ENCODE peak calls at places on chromosome 16, in four cellular contexts. Y is dorsolateral prefrontal cortex, B is BE2C, O is type B pancreatic cell. Q is an unnamed sample.

GRCh38 chr16:69906838-69907301 is 44.3 kb upstream of the CLEC18A start:
- DNase-seq in Y (no peak), B (no peak), O (no peak), Q (no peak)

GRCh38 chr16:82361885-82362284 is 191.9 kb upstream of the MPHOSPH6 start:
- DNase-seq in Y (no peak), B (no peak), O (no peak), Q (no peak)

GRCh38 chr16:28585674-28586073 is 11.2 kb downstream of the SULT1A2 start:
- DNase-seq in Y (no peak), B (no peak), O (no peak), Q (no peak)

GRCh38 chr16:27470567-27471431 is 68.8 kb downstream of the IL21R start:
- DNase-seq in Y (no peak), B (no peak), O (no peak), Q (no peak)

GRCh38 chr16:1614226-1615102 is 2.3 kb downstream of the CRAMP1 start:
- DNase-seq in Y (no peak), B (peak), O (no peak), Q (peak)

GRCh38 chr16:76199681-76200210 is 77.5 kb upstream of the CNTNAP4 start:
- DNase-seq in Y (no peak), B (no peak), O (no peak), Q (no peak)

GRCh38 chr16:10578474-10579316 is 1.7 kb downstream of the EMP2 start:
- DNase-seq in Y (no peak), B (no peak), O (no peak), Q (no peak)

GRCh38 chr16:84423416-84423837 is 55.1 kb downstream of the ATP2C2 start:
- DNase-seq in Y (no peak), B (no peak), O (no peak), Q (no peak)

GRCh38 chr16:65547799-65548446 is 426.1 kb upstream of the CDH11 start:
- DNase-seq in Y (no peak), B (no peak), O (no peak), Q (no peak)

GRCh38 chr16:3157229-3158013 is 22.6 kb downstream of the ZNF213 start:
- DNase-seq in Y (no peak), B (peak), O (no peak), Q (peak)

GRCh38 chr16:10965440-10966039 is 21.2 kb downstream of the CLEC16A start:
- DNase-seq in Y (no peak), B (no peak), O (no peak), Q (no peak)

GRCh38 chr16:85661131-85662035 is 27.4 kb downstream of the GINS2 start:
- DNase-seq in Y (no peak), B (no peak), O (no peak), Q (no peak)

GRCh38 chr16:4506450-4506849 is 30.3 kb downstream of the HMOX2 start:
- DNase-seq in Y (peak), B (peak), O (no peak), Q (peak)

GRCh38 chr16:80369559-80369958 is 171.2 kb upstream of the DYNLRB2 start:
- DNase-seq in Y (peak), B (no peak), O (no peak), Q (peak)

GRCh38 chr16:13171313-13171712 is 269.9 kb downstream of the SHISA9 start:
- DNase-seq in Y (no peak), B (no peak), O (no peak), Q (no peak)

GRCh38 chr16:84043486-84044107 is 1.0 kb upstream of the SLC38A8 start:
- DNase-seq in Y (no peak), B (no peak), O (no peak), Q (no peak)

DNA sequence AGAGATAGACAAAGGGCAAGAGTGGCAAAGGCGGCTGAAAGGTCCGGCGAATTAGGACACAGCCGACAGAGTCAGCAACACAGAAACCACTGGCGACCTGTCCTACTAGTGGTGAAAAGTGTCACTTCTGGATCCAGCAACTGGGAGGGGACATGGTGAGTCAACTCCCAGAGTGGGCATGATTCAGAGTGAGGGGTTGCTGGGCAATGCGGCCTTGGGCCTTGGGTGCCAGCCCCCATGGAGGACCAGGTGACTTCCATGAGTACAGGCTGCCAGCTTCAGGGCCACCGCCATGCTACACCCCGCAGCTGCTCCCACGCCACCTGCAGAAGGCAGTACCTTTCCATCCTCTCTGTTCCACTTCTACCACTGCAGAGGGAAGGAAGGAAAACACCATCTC is 110.6 kb downstream of the ZFHX3 start:
- DNase-seq in Y (no peak), B (no peak), O (no peak), Q (no peak)
- TF ChIP-seq CTCF in Y (no peak), B (no peak), O (peak), Q (no peak)

GRCh38 chr16:78097522-78097921 is 1.9 kb upstream of the WWOX start:
- DNase-seq in Y (no peak), B (no peak), O (no peak), Q (no peak)

GRCh38 chr16:78098087-78098486 is 1.4 kb upstream of the WWOX start:
- DNase-seq in Y (no peak), B (no peak), O (no peak), Q (no peak)

GRCh38 chr16:78099372-78100161 is at the start of gene WWOX:
- DNase-seq in Y (peak), B (peak), O (peak), Q (peak)

GRCh38 chr16:78100162-78100467 is 661 bp downstream of the WWOX start:
- DNase-seq in Y (no peak), B (no peak), O (no peak), Q (no peak)

GRCh38 chr16:78098544-78099371 is 696 bp upstream of the WWOX start:
- DNase-seq in Y (no peak), B (no peak), O (no peak), Q (no peak)
- TF ChIP-seq CTCF in Y (no peak), B (no peak), O (no peak), Q (no peak)

GRCh38 chr16:55543470-55543869 is 23.0 kb upstream of the CAPNS2 start:
- DNase-seq in Y (no peak), B (peak), O (no peak), Q (no peak)
- TF ChIP-seq CTCF in Y (peak), B (peak), O (peak), Q (no peak)

DNA sequence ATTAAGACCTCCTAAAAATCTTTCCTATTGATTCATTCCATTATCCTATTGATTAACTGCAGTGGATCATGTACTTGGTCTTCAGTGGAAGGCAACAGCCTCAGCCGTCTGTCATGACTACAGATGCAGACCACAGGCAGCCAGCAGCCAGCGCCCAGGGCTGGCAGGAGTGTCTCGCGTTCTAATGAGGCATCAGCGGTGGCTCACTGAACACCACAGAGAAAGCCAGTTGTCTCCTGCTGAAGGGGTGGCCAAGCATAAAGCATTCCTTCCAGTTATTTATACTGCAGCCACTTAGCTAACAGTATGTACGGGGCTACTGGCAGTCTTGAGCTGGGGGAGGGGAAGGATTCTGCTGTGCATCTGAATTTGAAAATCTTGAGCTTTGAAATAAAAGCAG is 214.3 kb downstream of the IRX3 start:
- DNase-seq in Y (no peak), B (no peak), O (no peak), Q (no peak)
- TF ChIP-seq CTCF in Y (no peak), B (no peak), O (no peak), Q (no peak)

GRCh38 chr16:66660422-66661209 is 35.9 kb downstream of the CMTM4 start:
- DNase-seq in Y (peak), B (peak), O (no peak), Q (peak)
- TF ChIP-seq CTCF in Y (peak), B (peak), O (peak), Q (no peak)

GRCh38 chr16:49281843-49282642 is 405 bp upstream of the CBLN1 start:
- DNase-seq in Y (peak), B (peak), O (peak), Q (peak)
- TF ChIP-seq CTCF in Y (peak), B (peak), O (peak), Q (peak)

DNA sequence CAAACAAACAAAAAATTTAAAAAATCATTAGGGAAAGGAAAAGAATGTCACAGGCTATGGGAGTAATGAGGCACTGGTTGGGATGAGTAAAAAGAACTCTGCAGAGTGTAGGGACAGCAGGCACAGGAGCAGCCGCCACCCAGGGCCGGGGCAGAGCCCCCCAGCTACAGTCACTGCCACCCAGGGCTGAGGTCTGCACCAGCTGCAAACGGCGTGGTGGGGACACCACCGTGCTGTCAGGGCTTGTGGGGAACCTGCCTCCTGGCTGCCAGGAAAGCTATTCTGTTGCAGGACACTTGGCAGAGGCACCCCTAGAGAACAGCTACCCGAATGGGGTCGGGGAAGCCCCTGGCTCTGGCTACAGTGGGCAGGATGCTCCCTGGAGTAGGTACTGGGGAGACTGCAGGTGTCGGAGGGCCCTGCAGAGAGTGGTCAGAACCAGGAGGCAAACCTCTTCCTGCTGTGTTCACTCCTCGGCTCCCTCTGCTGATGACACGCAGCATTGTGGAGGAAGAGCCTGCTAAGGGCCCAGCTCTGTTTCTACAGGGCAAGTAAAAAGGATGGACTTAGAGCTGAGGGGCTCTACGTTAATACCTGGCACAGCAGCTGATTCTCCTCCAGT is 32.3 kb upstream of the CAPN15 start:
- DNase-seq in Y (peak), B (peak), O (no peak), Q (peak)
- TF ChIP-seq CTCF in Y (peak), B (peak), O (peak), Q (no peak)

DNA sequence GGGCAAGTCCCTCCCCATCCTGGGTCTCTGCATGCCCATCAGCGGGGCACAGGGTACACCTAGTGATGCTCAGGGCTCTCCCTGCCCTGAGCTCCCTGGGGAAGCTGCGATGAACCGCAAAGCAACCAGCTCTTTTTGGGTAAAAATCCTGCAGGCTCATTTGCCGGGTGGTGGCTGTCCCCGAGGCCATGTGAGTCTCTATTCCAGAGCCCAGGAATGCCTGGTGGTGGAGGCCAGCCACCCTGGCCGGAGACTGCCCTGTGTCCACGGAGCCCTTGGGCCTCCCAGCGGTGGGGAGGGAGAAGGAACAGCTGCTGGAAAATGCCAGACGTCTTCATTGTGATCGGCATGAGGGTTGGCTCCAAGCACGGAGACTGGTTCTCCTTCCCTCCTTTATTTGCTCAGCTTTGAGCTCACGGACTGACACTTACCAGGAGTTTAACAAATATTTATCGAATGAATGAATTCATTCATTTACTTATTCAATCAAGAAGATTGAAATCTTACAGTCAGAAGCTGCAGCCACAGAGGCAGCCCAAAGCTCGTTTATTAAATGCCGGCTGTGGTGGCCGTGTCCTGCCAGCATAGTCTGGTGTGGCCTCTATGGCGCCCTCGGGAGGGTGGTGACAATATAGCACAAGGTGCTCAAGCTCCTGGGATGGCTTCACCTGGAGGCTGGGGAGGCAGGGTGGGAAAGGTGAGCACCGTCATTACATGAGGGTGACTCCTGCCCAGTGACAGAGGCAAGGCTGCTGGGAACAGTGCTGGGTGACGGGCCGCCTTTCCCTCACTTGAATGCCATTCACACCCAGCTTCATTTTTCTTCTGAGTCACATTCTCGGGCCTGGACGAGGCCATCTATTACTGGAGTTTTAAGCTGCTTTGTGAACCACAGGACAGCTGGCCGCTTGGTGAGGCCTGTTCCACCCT is 31.1 kb upstream of the JPH3 start:
- DNase-seq in Y (no peak), B (peak), O (no peak), Q (peak)
- TF ChIP-seq CTCF in Y (peak), B (peak), O (peak), Q (peak)

DNA sequence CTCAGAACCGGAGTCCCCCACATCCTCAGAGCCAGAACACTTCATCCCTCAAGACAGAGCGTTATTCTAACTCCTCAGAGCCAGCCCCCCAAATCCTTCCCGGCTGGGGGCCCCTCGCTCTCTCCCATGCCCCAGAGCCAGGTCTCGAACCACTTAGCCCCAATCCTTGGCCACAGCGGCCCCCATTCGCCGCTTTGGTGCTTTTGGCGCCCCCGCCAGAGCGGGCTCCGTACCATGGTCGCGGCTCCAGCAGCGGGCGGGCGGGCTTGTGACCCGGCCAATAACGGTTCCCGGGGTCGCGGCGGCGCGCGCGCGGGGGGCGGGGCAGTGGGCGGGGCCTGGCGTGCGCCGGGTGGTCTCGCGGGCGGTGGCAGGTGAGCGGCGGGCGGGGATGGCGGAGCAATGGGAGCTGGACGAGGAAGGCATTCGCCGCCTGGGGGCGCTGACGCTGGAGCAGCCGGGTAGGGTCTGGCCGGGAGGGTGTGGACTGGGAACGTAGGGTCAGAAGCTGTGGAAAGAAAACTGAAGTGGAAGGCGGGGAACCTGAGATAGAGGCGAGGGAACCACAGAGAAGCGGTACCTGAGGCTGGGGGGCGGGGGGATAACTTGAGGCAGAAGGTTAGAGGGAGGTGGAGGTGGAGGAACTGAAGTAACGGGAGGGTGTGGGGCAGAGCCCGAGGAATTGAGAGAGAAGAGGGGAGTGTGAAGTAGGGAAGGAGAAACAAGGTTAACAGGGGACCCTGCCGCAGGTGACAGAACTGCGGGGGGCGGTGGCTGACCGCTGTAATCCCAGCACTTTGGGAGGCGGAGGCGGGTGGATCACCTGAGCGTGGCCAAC is at the start of the genes KCTD19 and LRRC36:
- DNase-seq in Y (no peak), B (peak), O (peak), Q (peak)
- TF ChIP-seq CTCF in Y (no peak), B (peak), O (peak), Q (peak)

GRCh38 chr16:60989592-60989991 is 1046.6 kb downstream of the CDH8 start:
- DNase-seq in Y (no peak), B (no peak), O (no peak), Q (no peak)

DNA sequence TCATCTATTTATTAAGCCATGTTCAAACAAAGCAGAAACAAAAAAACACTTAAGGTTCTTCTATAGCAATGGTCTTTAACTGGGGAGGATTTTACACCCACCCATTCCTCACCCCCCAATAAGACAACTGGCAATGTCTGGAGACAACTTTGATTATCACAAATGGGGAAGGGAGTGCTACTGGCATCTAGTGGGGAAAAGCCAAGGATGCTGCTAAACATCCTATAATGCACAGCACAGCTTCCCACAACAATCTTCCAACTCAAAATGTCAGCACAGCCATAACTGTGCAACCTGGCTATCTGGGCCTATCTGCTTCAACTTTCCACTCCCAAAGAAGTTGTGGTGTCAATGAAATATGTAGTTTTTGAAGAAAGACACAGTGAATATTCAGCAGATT is 1044.4 kb downstream of the CDH8 start:
- DNase-seq in Y (no peak), B (no peak), O (no peak), Q (no peak)
- TF ChIP-seq CTCF in Y (no peak), B (no peak), O (no peak), Q (no peak)

Q was measured in endothelial cell.